ENCODE peak calls at places on chromosomes 3 and 15, in seven cellular contexts. One of them, this sample, is unnamed.

GRCh38 chr15:39354188-39354587 is 226.7 kb upstream of the THBS1 start:
- DNase-seq in heart left ventricle: no peak
- DNase-seq in AG10803: no peak
- DNase-seq in foreskin fibroblast: no peak
- DNase-seq in stomach: no peak
- DNase-seq in choroid plexus epithelial cell: no peak
- DNase-seq in skeletal muscle cell: no peak
- DNase-seq in this sample: no peak

GRCh38 chr3:190562866-190563525 is 49.1 kb downstream of the IL1RAP start:
- DNase-seq in AG10803: peak
- DNase-seq in foreskin fibroblast: no peak
- DNase-seq in choroid plexus epithelial cell: peak
- DNase-seq in skeletal muscle cell: no peak
- DNase-seq in stomach: no peak
- DNase-seq in heart left ventricle: no peak
- DNase-seq in this sample: peak

GRCh38 chr15:99154271-99154670 is 49.4 kb downstream of the SYNM start:
- DNase-seq in AG10803: no peak
- DNase-seq in stomach: no peak
- DNase-seq in choroid plexus epithelial cell: no peak
- DNase-seq in skeletal muscle cell: no peak
- DNase-seq in foreskin fibroblast: peak
- DNase-seq in heart left ventricle: no peak
- DNase-seq in this sample: peak

GRCh38 chr15:93030430-93031102 is 58.4 kb downstream of the RGMA start:
- DNase-seq in choroid plexus epithelial cell: peak
- DNase-seq in AG10803: peak
- DNase-seq in heart left ventricle: peak
- DNase-seq in stomach: peak
- DNase-seq in foreskin fibroblast: peak
- DNase-seq in skeletal muscle cell: no peak
- DNase-seq in this sample: peak

GRCh38 chr15:72554471-72555425 is 80.6 kb downstream of the ARIH1 start:
- DNase-seq in AG10803: peak
- DNase-seq in skeletal muscle cell: no peak
- DNase-seq in choroid plexus epithelial cell: peak
- DNase-seq in stomach: no peak
- DNase-seq in heart left ventricle: no peak
- DNase-seq in foreskin fibroblast: peak
- DNase-seq in this sample: peak

GRCh38 chr3:58287354-58287753 is 18.7 kb upstream of the RPP14 start:
- DNase-seq in foreskin fibroblast: no peak
- DNase-seq in AG10803: no peak
- DNase-seq in heart left ventricle: no peak
- DNase-seq in stomach: no peak
- DNase-seq in choroid plexus epithelial cell: no peak
- DNase-seq in skeletal muscle cell: no peak
- DNase-seq in this sample: no peak

GRCh38 chr3:12750658-12751071 is 8.4 kb downstream of the TMEM40 start:
- DNase-seq in AG10803: peak
- DNase-seq in skeletal muscle cell: peak
- DNase-seq in heart left ventricle: no peak
- DNase-seq in stomach: no peak
- DNase-seq in choroid plexus epithelial cell: peak
- DNase-seq in foreskin fibroblast: peak
- DNase-seq in this sample: peak

GRCh38 chr3:43224405-43225073 is 61.8 kb upstream of the SNRK start:
- DNase-seq in heart left ventricle: no peak
- DNase-seq in AG10803: no peak
- DNase-seq in stomach: no peak
- DNase-seq in foreskin fibroblast: no peak
- DNase-seq in choroid plexus epithelial cell: no peak
- DNase-seq in skeletal muscle cell: no peak
- DNase-seq in this sample: no peak

GRCh38 chr3:17430574-17430973 is 311.9 kb downstream of the TBC1D5 start:
- DNase-seq in AG10803: no peak
- DNase-seq in heart left ventricle: no peak
- DNase-seq in skeletal muscle cell: no peak
- DNase-seq in stomach: no peak
- DNase-seq in choroid plexus epithelial cell: no peak
- DNase-seq in foreskin fibroblast: no peak
- DNase-seq in this sample: no peak

GRCh38 chr15:73022156-73022555 is 30.1 kb upstream of the NEO1 start:
- DNase-seq in heart left ventricle: no peak
- DNase-seq in skeletal muscle cell: peak
- DNase-seq in choroid plexus epithelial cell: peak
- DNase-seq in foreskin fibroblast: peak
- DNase-seq in stomach: no peak
- DNase-seq in AG10803: no peak
- DNase-seq in this sample: no peak

GRCh38 chr15:24878153-24878552 is 76.6 kb upstream of the SNRPN start:
- DNase-seq in foreskin fibroblast: peak
- DNase-seq in AG10803: peak
- DNase-seq in choroid plexus epithelial cell: peak
- DNase-seq in stomach: no peak
- DNase-seq in skeletal muscle cell: no peak
- DNase-seq in heart left ventricle: peak
- DNase-seq in this sample: peak

GRCh38 chr3:47989981-47990440 is 26.2 kb downstream of the MAP4 start:
- DNase-seq in foreskin fibroblast: peak
- DNase-seq in heart left ventricle: peak
- DNase-seq in skeletal muscle cell: peak
- DNase-seq in choroid plexus epithelial cell: peak
- DNase-seq in stomach: peak
- DNase-seq in AG10803: peak
- DNase-seq in this sample: peak

GRCh38 chr3:143883151-143883550 is 34.9 kb upstream of the SLC9A9 start:
- DNase-seq in heart left ventricle: no peak
- DNase-seq in skeletal muscle cell: no peak
- DNase-seq in foreskin fibroblast: no peak
- DNase-seq in choroid plexus epithelial cell: no peak
- DNase-seq in stomach: no peak
- DNase-seq in AG10803: no peak
- DNase-seq in this sample: no peak

GRCh38 chr15:41930221-41930866 is 36.5 kb upstream of the SPTBN5 start:
- DNase-seq in choroid plexus epithelial cell: peak
- DNase-seq in foreskin fibroblast: peak
- DNase-seq in skeletal muscle cell: peak
- DNase-seq in AG10803: peak
- DNase-seq in heart left ventricle: no peak
- DNase-seq in stomach: no peak
- DNase-seq in this sample: peak

GRCh38 chr15:65856821-65857455 is 12.4 kb upstream of the RAB11A start:
- DNase-seq in heart left ventricle: peak
- DNase-seq in stomach: peak
- DNase-seq in foreskin fibroblast: peak
- DNase-seq in AG10803: peak
- DNase-seq in skeletal muscle cell: no peak
- DNase-seq in choroid plexus epithelial cell: peak
- DNase-seq in this sample: peak

GRCh38 chr3:43894176-43895049 is 203.7 kb downstream of the ABHD5 start:
- DNase-seq in skeletal muscle cell: peak
- DNase-seq in choroid plexus epithelial cell: peak
- DNase-seq in foreskin fibroblast: peak
- DNase-seq in stomach: peak
- DNase-seq in heart left ventricle: peak
- DNase-seq in AG10803: peak
- DNase-seq in this sample: peak

GRCh38 chr3:27216295-27216694 is 152.9 kb downstream of the NEK10 start:
- DNase-seq in skeletal muscle cell: no peak
- DNase-seq in stomach: no peak
- DNase-seq in heart left ventricle: no peak
- DNase-seq in choroid plexus epithelial cell: no peak
- DNase-seq in foreskin fibroblast: no peak
- DNase-seq in AG10803: no peak
- DNase-seq in this sample: peak

GRCh38 chr15:27776501-27776900 is 322.6 kb downstream of the OCA2 start:
- DNase-seq in heart left ventricle: no peak
- DNase-seq in foreskin fibroblast: no peak
- DNase-seq in AG10803: no peak
- DNase-seq in skeletal muscle cell: no peak
- DNase-seq in choroid plexus epithelial cell: no peak
- DNase-seq in stomach: no peak
- DNase-seq in this sample: no peak

GRCh38 chr3:62727981-62728380 is 147.2 kb downstream of the CADPS start:
- DNase-seq in heart left ventricle: no peak
- DNase-seq in AG10803: no peak
- DNase-seq in stomach: no peak
- DNase-seq in skeletal muscle cell: no peak
- DNase-seq in choroid plexus epithelial cell: no peak
- DNase-seq in foreskin fibroblast: no peak
- DNase-seq in this sample: no peak

GRCh38 chr3:187293977-187294376 is 2.4 kb upstream of the MASP1 start:
- DNase-seq in skeletal muscle cell: no peak
- DNase-seq in AG10803: peak
- DNase-seq in stomach: no peak
- DNase-seq in foreskin fibroblast: peak
- DNase-seq in heart left ventricle: no peak
- DNase-seq in choroid plexus epithelial cell: no peak
- DNase-seq in this sample: no peak

GRCh38 chr15:59160880-59161593 is 45.6 kb upstream of the LDHAL6B start:
- DNase-seq in foreskin fibroblast: peak
- DNase-seq in AG10803: no peak
- DNase-seq in heart left ventricle: no peak
- DNase-seq in skeletal muscle cell: no peak
- DNase-seq in stomach: no peak
- DNase-seq in choroid plexus epithelial cell: peak
- DNase-seq in this sample: no peak

GRCh38 chr3:48595526-48596121 is 495 bp upstream of the COL7A1 start:
- DNase-seq in AG10803: peak
- DNase-seq in foreskin fibroblast: peak
- DNase-seq in choroid plexus epithelial cell: peak
- DNase-seq in heart left ventricle: no peak
- DNase-seq in skeletal muscle cell: peak
- DNase-seq in stomach: peak
- DNase-seq in this sample: peak

GRCh38 chr15:64809649-64810498 is 15.6 kb downstream of the PIF1 start:
- DNase-seq in heart left ventricle: peak
- DNase-seq in AG10803: peak
- DNase-seq in stomach: peak
- DNase-seq in choroid plexus epithelial cell: peak
- DNase-seq in skeletal muscle cell: no peak
- DNase-seq in foreskin fibroblast: peak
- DNase-seq in this sample: peak

GRCh38 chr3:55128201-55128870 is 200.5 kb upstream of the LRTM1 start:
- DNase-seq in skeletal muscle cell: peak
- DNase-seq in foreskin fibroblast: peak
- DNase-seq in AG10803: peak
- DNase-seq in stomach: no peak
- DNase-seq in heart left ventricle: no peak
- DNase-seq in choroid plexus epithelial cell: peak
- DNase-seq in this sample: peak
- H3K4me3 ChIP-seq in skeletal muscle cell: no peak
- H3K4me3 ChIP-seq in foreskin fibroblast: no peak
- H3K4me3 ChIP-seq in AG10803: no peak
- H3K4me3 ChIP-seq in stomach: no peak
- H3K4me3 ChIP-seq in heart left ventricle: no peak
- H3K4me3 ChIP-seq in choroid plexus epithelial cell: no peak
- H3K4me3 ChIP-seq in this sample: no peak

GRCh38 chr3:32820430-32820829 is 2.6 kb downstream of the TRIM71 start:
- DNase-seq in stomach: no peak
- DNase-seq in skeletal muscle cell: no peak
- DNase-seq in foreskin fibroblast: no peak
- DNase-seq in heart left ventricle: no peak
- DNase-seq in choroid plexus epithelial cell: no peak
- DNase-seq in AG10803: no peak
- DNase-seq in this sample: no peak

GRCh38 chr3:32819581-32820348 is 2.0 kb downstream of the TRIM71 start:
- DNase-seq in foreskin fibroblast: no peak
- DNase-seq in AG10803: no peak
- DNase-seq in heart left ventricle: no peak
- DNase-seq in skeletal muscle cell: no peak
- DNase-seq in stomach: no peak
- DNase-seq in choroid plexus epithelial cell: no peak
- DNase-seq in this sample: no peak

GRCh38 chr3:32822609-32823498 is 5.1 kb downstream of the TRIM71 start:
- DNase-seq in heart left ventricle: no peak
- DNase-seq in foreskin fibroblast: no peak
- DNase-seq in skeletal muscle cell: no peak
- DNase-seq in choroid plexus epithelial cell: no peak
- DNase-seq in stomach: no peak
- DNase-seq in AG10803: no peak
- DNase-seq in this sample: no peak

GRCh38 chr3:32821686-32822296 is 4.0 kb downstream of the TRIM71 start:
- DNase-seq in foreskin fibroblast: no peak
- DNase-seq in AG10803: no peak
- DNase-seq in skeletal muscle cell: no peak
- DNase-seq in stomach: peak
- DNase-seq in heart left ventricle: no peak
- DNase-seq in choroid plexus epithelial cell: no peak
- DNase-seq in this sample: no peak

DNA sequence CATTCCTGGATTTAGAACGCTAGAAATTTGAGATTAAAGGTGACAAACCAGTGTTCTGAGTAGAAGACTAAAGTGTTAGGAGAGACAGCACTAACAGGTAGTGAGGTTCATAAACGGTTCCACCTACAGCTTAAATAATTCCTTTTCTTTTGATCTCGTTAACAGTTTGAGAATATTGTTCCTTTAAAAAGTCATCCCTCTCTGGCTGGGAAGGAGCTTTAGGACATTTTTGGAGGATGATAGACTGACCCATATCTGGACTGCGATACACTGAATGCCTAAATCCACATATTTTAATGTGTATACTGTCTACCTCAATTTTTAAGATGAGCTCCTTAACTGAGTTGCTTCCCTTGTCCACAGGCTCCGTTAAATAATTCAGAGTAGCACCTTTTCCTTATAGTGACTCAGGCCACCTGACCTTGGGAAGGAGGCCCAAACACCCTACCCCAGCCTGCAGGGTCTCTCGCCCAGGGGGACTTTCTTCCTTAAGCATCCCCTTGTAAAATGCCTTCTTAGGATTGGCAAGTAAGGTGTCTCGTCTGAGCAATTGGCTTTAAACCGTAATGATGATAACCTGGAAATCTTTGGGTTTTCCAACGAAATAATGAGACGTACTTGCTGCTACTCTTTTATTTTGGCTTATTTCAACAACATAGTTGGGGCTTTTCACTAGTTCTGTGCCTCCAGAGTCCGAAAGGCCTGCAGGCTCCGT is 3.3 kb downstream of the TRIM71 start:
- DNase-seq in choroid plexus epithelial cell: no peak
- DNase-seq in skeletal muscle cell: no peak
- DNase-seq in AG10803: no peak
- DNase-seq in stomach: no peak
- DNase-seq in heart left ventricle: no peak
- DNase-seq in foreskin fibroblast: no peak
- DNase-seq in this sample: no peak
- H3K4me3 ChIP-seq in choroid plexus epithelial cell: no peak
- H3K4me3 ChIP-seq in skeletal muscle cell: no peak
- H3K4me3 ChIP-seq in AG10803: no peak
- H3K4me3 ChIP-seq in stomach: peak
- H3K4me3 ChIP-seq in heart left ventricle: no peak
- H3K4me3 ChIP-seq in foreskin fibroblast: no peak
- H3K4me3 ChIP-seq in this sample: no peak

GRCh38 chr3:86991840-86992430 is 986 bp upstream of the VGLL3 start:
- DNase-seq in stomach: no peak
- DNase-seq in foreskin fibroblast: peak
- DNase-seq in AG10803: no peak
- DNase-seq in heart left ventricle: no peak
- DNase-seq in choroid plexus epithelial cell: peak
- DNase-seq in skeletal muscle cell: no peak
- DNase-seq in this sample: no peak
- H3K4me3 ChIP-seq in stomach: peak
- H3K4me3 ChIP-seq in foreskin fibroblast: peak
- H3K4me3 ChIP-seq in AG10803: peak
- H3K4me3 ChIP-seq in heart left ventricle: no peak
- H3K4me3 ChIP-seq in choroid plexus epithelial cell: peak
- H3K4me3 ChIP-seq in skeletal muscle cell: peak
- H3K4me3 ChIP-seq in this sample: peak

GRCh38 chr15:85318732-85319076 is 61.7 kb upstream of the AKAP13 start:
- DNase-seq in skeletal muscle cell: no peak
- DNase-seq in choroid plexus epithelial cell: no peak
- DNase-seq in stomach: no peak
- DNase-seq in heart left ventricle: no peak
- DNase-seq in AG10803: no peak
- DNase-seq in foreskin fibroblast: no peak
- DNase-seq in this sample: no peak
- H3K4me3 ChIP-seq in skeletal muscle cell: no peak
- H3K4me3 ChIP-seq in choroid plexus epithelial cell: no peak
- H3K4me3 ChIP-seq in stomach: no peak
- H3K4me3 ChIP-seq in heart left ventricle: no peak
- H3K4me3 ChIP-seq in AG10803: no peak
- H3K4me3 ChIP-seq in foreskin fibroblast: no peak
- H3K4me3 ChIP-seq in this sample: no peak